ENCODE peak calls at places on chromosome 11, in ten cellular contexts. F, V, G, Q, K, T, D, U, L and E are unnamed samples.

GRCh38 chr11:85028329-85029101 is 598.6 kb downstream of the DLG2 start:
- DNase-seq in F (no peak), V (no peak), G (no peak), Q (no peak), K (no peak), T (no peak), D (no peak), U (no peak), L (no peak), E (no peak)

GRCh38 chr11:78655561-78655960 is 80.9 kb upstream of the NARS2 start:
- DNase-seq in F (no peak), V (no peak), G (no peak), Q (no peak), K (no peak), T (no peak), D (no peak), U (no peak), L (no peak), E (no peak)

GRCh38 chr11:83159901-83160865 is 3.3 kb downstream of the PCF11 start:
- DNase-seq in F (no peak), V (peak; percentile 76), G (peak; percentile 50), Q (no peak), K (no peak), T (no peak), D (no peak), U (no peak), L (peak; percentile 44), E (no peak)

GRCh38 chr11:21564095-21564494 is 628.8 kb upstream of the ANO5 start:
- DNase-seq in F (no peak), V (no peak), G (no peak), Q (no peak), K (no peak), T (no peak), D (no peak), U (no peak), L (no peak), E (no peak)

GRCh38 chr11:114616516-114616915 is 20.9 kb upstream of the NXPE4 start:
- DNase-seq in F (no peak), V (no peak), G (no peak), Q (no peak), K (no peak), T (no peak), D (no peak), U (no peak), L (no peak), E (no peak)

GRCh38 chr11:108870373-108871020 is 205.6 kb downstream of the DDX10 start:
- DNase-seq in F (no peak), V (no peak), G (no peak), Q (no peak), K (no peak), T (no peak), D (no peak), U (no peak), L (no peak), E (no peak)

GRCh38 chr11:65988791-65989592 is 13.0 kb downstream of the EIF1AD start:
- DNase-seq in F (peak; percentile 89), V (peak; percentile 97), G (peak; percentile 93), Q (peak; percentile 93), K (peak; percentile 88), T (peak; percentile 92), D (peak; percentile 78), U (peak; percentile 83), L (peak; percentile 95), E (peak; percentile 86)

GRCh38 chr11:130644187-130644586 is 195.7 kb downstream of the ADAMTS15 start:
- DNase-seq in F (no peak), V (no peak), G (no peak), Q (no peak), K (no peak), T (no peak), D (no peak), U (no peak), L (no peak), E (no peak)

GRCh38 chr11:9320047-9320446 is 5.7 kb upstream of the TMEM41B start:
- DNase-seq in F (no peak), V (no peak), G (no peak), Q (no peak), K (no peak), T (no peak), D (no peak), U (no peak), L (peak; percentile 22), E (no peak)

GRCh38 chr11:8168485-8169257 is at the start of gene RIC3:
- DNase-seq in F (peak; percentile 60), V (no peak), G (no peak), Q (no peak), K (peak; percentile 60), T (no peak), D (peak; percentile 34), U (no peak), L (peak; percentile 16), E (no peak)

GRCh38 chr11:3826721-3827120 is 14.0 kb downstream of the RHOG start:
- DNase-seq in F (no peak), V (no peak), G (no peak), Q (no peak), K (no peak), T (no peak), D (no peak), U (no peak), L (no peak), E (no peak)

GRCh38 chr11:120643254-120643653 is 131.7 kb downstream of the GRIK4 start:
- DNase-seq in F (no peak), V (no peak), G (no peak), Q (no peak), K (no peak), T (no peak), D (no peak), U (no peak), L (no peak), E (no peak)

GRCh38 chr11:71235719-71236118 is 16.7 kb downstream of the SHANK2 start:
- DNase-seq in F (no peak), V (no peak), G (no peak), Q (no peak), K (no peak), T (no peak), D (no peak), U (no peak), L (no peak), E (no peak)

GRCh38 chr11:4072668-4073285 is 21.8 kb upstream of the RRM1 start:
- DNase-seq in F (peak; percentile 44), V (peak; percentile 87), G (peak; percentile 73), Q (peak; percentile 57), K (peak; percentile 50), T (peak; percentile 64), D (no peak), U (peak; percentile 90), L (peak; percentile 84), E (peak; percentile 75)